ENCODE peak calls at places on chromosomes 6 and 20, in six cellular contexts. One of them, this sample, is unnamed.

GRCh38 chr6:163329991-163330390 is 84.5 kb upstream of the QKI start:
- DNase-seq in suprapubic skin: no peak
- DNase-seq in thoracic aorta: no peak
- DNase-seq in dorsolateral prefrontal cortex: no peak
- DNase-seq in IMR-90: no peak
- DNase-seq in AG04450: no peak
- DNase-seq in this sample: no peak

GRCh38 chr20:4012631-4013030 is 2.7 kb downstream of the RNF24 start:
- DNase-seq in suprapubic skin: no peak
- DNase-seq in thoracic aorta: no peak
- DNase-seq in dorsolateral prefrontal cortex: no peak
- DNase-seq in IMR-90: peak
- DNase-seq in AG04450: peak
- DNase-seq in this sample: no peak

GRCh38 chr6:158669145-158670035 is 19.5 kb downstream of the SYTL3 start:
- DNase-seq in suprapubic skin: no peak
- DNase-seq in thoracic aorta: no peak
- DNase-seq in dorsolateral prefrontal cortex: no peak
- DNase-seq in IMR-90: peak
- DNase-seq in AG04450: no peak
- DNase-seq in this sample: no peak

GRCh38 chr20:5539656-5540055 is 210.5 kb upstream of the SHLD1 start:
- DNase-seq in suprapubic skin: no peak
- DNase-seq in thoracic aorta: no peak
- DNase-seq in dorsolateral prefrontal cortex: no peak
- DNase-seq in IMR-90: no peak
- DNase-seq in AG04450: no peak
- DNase-seq in this sample: no peak

GRCh38 chr6:151389640-151390275 is 1.6 kb downstream of the ZBTB2 start:
- DNase-seq in suprapubic skin: peak
- DNase-seq in thoracic aorta: peak
- DNase-seq in dorsolateral prefrontal cortex: peak
- DNase-seq in IMR-90: peak
- DNase-seq in AG04450: no peak
- DNase-seq in this sample: peak

GRCh38 chr20:45419188-45420091 is 3.5 kb downstream of the PIGT start:
- DNase-seq in suprapubic skin: peak
- DNase-seq in thoracic aorta: no peak
- DNase-seq in dorsolateral prefrontal cortex: no peak
- DNase-seq in IMR-90: peak
- DNase-seq in AG04450: peak
- DNase-seq in this sample: peak

GRCh38 chr6:134503542-134504281 is 185.8 kb upstream of the SGK1 start:
- DNase-seq in suprapubic skin: no peak
- DNase-seq in thoracic aorta: no peak
- DNase-seq in dorsolateral prefrontal cortex: no peak
- DNase-seq in IMR-90: no peak
- DNase-seq in AG04450: no peak
- DNase-seq in this sample: no peak

GRCh38 chr6:119158057-119158848 is 79.8 kb upstream of the FAM184A start:
- DNase-seq in suprapubic skin: peak
- DNase-seq in thoracic aorta: no peak
- DNase-seq in dorsolateral prefrontal cortex: no peak
- DNase-seq in IMR-90: peak
- DNase-seq in AG04450: no peak
- DNase-seq in this sample: peak

GRCh38 chr20:10636326-10636818 is 37.4 kb downstream of the JAG1 start:
- DNase-seq in suprapubic skin: no peak
- DNase-seq in thoracic aorta: no peak
- DNase-seq in dorsolateral prefrontal cortex: no peak
- DNase-seq in IMR-90: peak
- DNase-seq in AG04450: peak
- DNase-seq in this sample: no peak

GRCh38 chr20:23658989-23659609 is 21.3 kb upstream of the CST3 start:
- DNase-seq in suprapubic skin: no peak
- DNase-seq in thoracic aorta: no peak
- DNase-seq in dorsolateral prefrontal cortex: no peak
- DNase-seq in IMR-90: no peak
- DNase-seq in AG04450: no peak
- DNase-seq in this sample: no peak

GRCh38 chr6:138945354-138945753 is 42.7 kb downstream of the REPS1 start:
- DNase-seq in suprapubic skin: no peak
- DNase-seq in thoracic aorta: no peak
- DNase-seq in dorsolateral prefrontal cortex: no peak
- DNase-seq in IMR-90: no peak
- DNase-seq in AG04450: no peak
- DNase-seq in this sample: no peak

GRCh38 chr6:75419980-75420379 is 73.6 kb downstream of the FILIP1 start:
- DNase-seq in suprapubic skin: no peak
- DNase-seq in thoracic aorta: no peak
- DNase-seq in dorsolateral prefrontal cortex: no peak
- DNase-seq in IMR-90: no peak
- DNase-seq in AG04450: no peak
- DNase-seq in this sample: no peak

GRCh38 chr20:15812696-15813095 is 760.6 kb downstream of the KIF16B start:
- DNase-seq in suprapubic skin: no peak
- DNase-seq in thoracic aorta: no peak
- DNase-seq in dorsolateral prefrontal cortex: no peak
- DNase-seq in IMR-90: no peak
- DNase-seq in AG04450: no peak
- DNase-seq in this sample: no peak

GRCh38 chr6:20684474-20684873 is 150.2 kb downstream of the CDKAL1 start:
- DNase-seq in suprapubic skin: no peak
- DNase-seq in thoracic aorta: no peak
- DNase-seq in dorsolateral prefrontal cortex: no peak
- DNase-seq in IMR-90: no peak
- DNase-seq in AG04450: no peak
- DNase-seq in this sample: no peak

GRCh38 chr6:121723623-121724022 is 288.2 kb downstream of the GJA1 start:
- DNase-seq in suprapubic skin: no peak
- DNase-seq in thoracic aorta: no peak
- DNase-seq in dorsolateral prefrontal cortex: no peak
- DNase-seq in IMR-90: no peak
- DNase-seq in AG04450: no peak
- DNase-seq in this sample: no peak

GRCh38 chr20:51752343-51752951 is 15.7 kb downstream of the ATP9A start:
- DNase-seq in suprapubic skin: no peak
- DNase-seq in thoracic aorta: no peak
- DNase-seq in dorsolateral prefrontal cortex: no peak
- DNase-seq in IMR-90: peak
- DNase-seq in AG04450: peak
- DNase-seq in this sample: no peak

GRCh38 chr6:21747441-21747840 is 153.9 kb downstream of the SOX4 start:
- DNase-seq in suprapubic skin: no peak
- DNase-seq in thoracic aorta: no peak
- DNase-seq in dorsolateral prefrontal cortex: no peak
- DNase-seq in IMR-90: no peak
- DNase-seq in AG04450: no peak
- DNase-seq in this sample: no peak

GRCh38 chr6:122130026-122130348 is 269.5 kb upstream of the HSF2 start:
- DNase-seq in suprapubic skin: no peak
- DNase-seq in thoracic aorta: no peak
- DNase-seq in dorsolateral prefrontal cortex: no peak
- DNase-seq in IMR-90: no peak
- DNase-seq in AG04450: no peak
- DNase-seq in this sample: no peak

GRCh38 chr20:6679086-6679485 is 88.4 kb upstream of the BMP2 start:
- DNase-seq in suprapubic skin: no peak
- DNase-seq in thoracic aorta: no peak
- DNase-seq in dorsolateral prefrontal cortex: no peak
- DNase-seq in IMR-90: no peak
- DNase-seq in AG04450: no peak
- DNase-seq in this sample: no peak

GRCh38 chr6:160190974-160191373 is 67.6 kb downstream of the SLC22A2 start:
- DNase-seq in suprapubic skin: no peak
- DNase-seq in thoracic aorta: no peak
- DNase-seq in dorsolateral prefrontal cortex: no peak
- DNase-seq in IMR-90: no peak
- DNase-seq in AG04450: no peak
- DNase-seq in this sample: no peak

GRCh38 chr6:105135056-105135455 is 44.8 kb downstream of the POPDC3 start:
- DNase-seq in suprapubic skin: no peak
- DNase-seq in thoracic aorta: no peak
- DNase-seq in dorsolateral prefrontal cortex: no peak
- DNase-seq in IMR-90: peak
- DNase-seq in AG04450: no peak
- DNase-seq in this sample: no peak

GRCh38 chr20:17503501-17504325 is 27.5 kb downstream of the BFSP1 start:
- DNase-seq in suprapubic skin: no peak
- DNase-seq in thoracic aorta: no peak
- DNase-seq in dorsolateral prefrontal cortex: no peak
- DNase-seq in IMR-90: no peak
- DNase-seq in AG04450: no peak
- DNase-seq in this sample: no peak

GRCh38 chr6:67914419-67914818 is 720.7 kb upstream of the ADGRB3 start:
- DNase-seq in suprapubic skin: no peak
- DNase-seq in thoracic aorta: no peak
- DNase-seq in dorsolateral prefrontal cortex: no peak
- DNase-seq in IMR-90: no peak
- DNase-seq in AG04450: no peak
- DNase-seq in this sample: no peak

GRCh38 chr6:100775667-100776066 is 105.5 kb downstream of the ASCC3 start:
- DNase-seq in suprapubic skin: no peak
- DNase-seq in thoracic aorta: no peak
- DNase-seq in dorsolateral prefrontal cortex: no peak
- DNase-seq in IMR-90: no peak
- DNase-seq in AG04450: no peak
- DNase-seq in this sample: no peak

GRCh38 chr6:39803872-39804271 is 11.7 kb downstream of the DAAM2 start:
- DNase-seq in suprapubic skin: peak
- DNase-seq in thoracic aorta: no peak
- DNase-seq in dorsolateral prefrontal cortex: no peak
- DNase-seq in IMR-90: no peak
- DNase-seq in AG04450: no peak
- DNase-seq in this sample: no peak
- H3K27ac ChIP-seq in suprapubic skin: no peak
- H3K27ac ChIP-seq in thoracic aorta: peak
- H3K27ac ChIP-seq in dorsolateral prefrontal cortex: peak
- H3K27ac ChIP-seq in IMR-90: no peak
- H3K27ac ChIP-seq in AG04450: no peak
- H3K27ac ChIP-seq in this sample: peak

DNA sequence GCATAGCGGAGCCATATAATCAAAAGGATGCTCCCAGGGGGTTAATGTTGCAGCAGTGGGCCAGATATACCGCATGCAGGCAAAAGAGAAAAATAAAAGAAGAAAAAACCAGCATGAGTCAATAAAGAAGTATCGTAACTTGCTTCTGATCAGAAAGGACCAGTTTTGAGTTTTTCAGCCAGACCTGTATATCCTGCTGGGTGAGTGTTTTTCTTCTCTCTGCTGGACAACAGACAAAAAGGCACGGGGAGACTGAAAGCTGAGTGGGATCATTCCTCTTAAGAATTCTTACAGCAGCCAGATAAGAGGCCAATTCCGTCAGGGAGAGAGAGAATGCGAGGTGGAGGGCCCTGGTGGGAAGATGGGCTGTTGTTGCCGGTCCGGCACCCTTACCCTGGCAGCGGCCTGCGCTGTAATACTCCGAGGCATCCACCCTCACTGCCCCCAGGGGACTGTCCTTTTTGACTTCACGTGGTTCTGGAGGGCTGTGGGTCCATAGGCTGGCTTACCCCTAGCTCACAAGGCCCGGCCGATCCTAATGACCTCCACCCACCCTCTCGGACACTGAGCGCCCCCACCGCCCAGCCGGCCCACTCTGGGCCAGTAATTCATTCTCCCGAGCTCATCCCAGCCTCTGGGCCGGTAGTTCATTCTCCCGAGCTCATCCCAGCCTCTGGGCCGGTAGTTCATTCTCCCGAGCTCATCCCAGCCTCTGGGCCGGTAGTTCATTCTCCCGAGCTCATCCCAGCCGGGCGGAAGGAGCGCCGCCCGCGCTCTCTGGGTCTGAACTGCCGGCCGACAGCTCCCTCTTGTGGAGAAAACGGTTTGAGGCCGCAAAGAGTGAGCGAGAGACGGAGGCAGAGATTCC is 118.4 kb upstream of the SIRPA start:
- DNase-seq in suprapubic skin: peak
- DNase-seq in thoracic aorta: peak
- DNase-seq in dorsolateral prefrontal cortex: peak
- DNase-seq in IMR-90: peak
- DNase-seq in AG04450: peak
- DNase-seq in this sample: peak
- H3K27ac ChIP-seq in suprapubic skin: no peak
- H3K27ac ChIP-seq in thoracic aorta: no peak
- H3K27ac ChIP-seq in dorsolateral prefrontal cortex: peak
- H3K27ac ChIP-seq in IMR-90: peak
- H3K27ac ChIP-seq in AG04450: peak
- H3K27ac ChIP-seq in this sample: peak

GRCh38 chr6:6588064-6588923 is at the start of gene LY86:
- DNase-seq in suprapubic skin: no peak
- DNase-seq in thoracic aorta: no peak
- DNase-seq in dorsolateral prefrontal cortex: peak
- DNase-seq in IMR-90: no peak
- DNase-seq in AG04450: no peak
- DNase-seq in this sample: no peak
- H3K27ac ChIP-seq in suprapubic skin: no peak
- H3K27ac ChIP-seq in thoracic aorta: no peak
- H3K27ac ChIP-seq in dorsolateral prefrontal cortex: peak
- H3K27ac ChIP-seq in IMR-90: no peak
- H3K27ac ChIP-seq in AG04450: no peak
- H3K27ac ChIP-seq in this sample: no peak

DNA sequence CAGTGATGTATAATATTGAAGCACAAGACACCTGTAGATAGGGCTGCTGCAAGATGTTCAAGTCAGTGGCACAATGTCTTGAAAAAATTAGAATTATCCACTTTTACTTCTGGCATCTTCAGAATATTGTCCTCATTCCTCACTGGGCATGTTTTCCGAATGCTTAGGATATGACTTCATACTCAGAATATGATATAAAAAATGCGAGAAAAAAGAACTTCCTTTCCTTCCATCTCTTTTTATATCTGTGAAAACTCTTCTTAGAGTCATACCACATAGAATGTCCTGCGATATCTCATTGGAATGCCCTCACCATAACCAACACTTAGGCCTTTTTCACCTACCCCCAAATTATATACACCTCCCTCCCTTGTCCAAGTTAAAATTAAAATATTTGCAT is 4.6 kb downstream of the MAS1L start:
- DNase-seq in suprapubic skin: no peak
- DNase-seq in thoracic aorta: no peak
- DNase-seq in dorsolateral prefrontal cortex: no peak
- DNase-seq in IMR-90: no peak
- DNase-seq in AG04450: no peak
- DNase-seq in this sample: no peak
- H3K27ac ChIP-seq in suprapubic skin: no peak
- H3K27ac ChIP-seq in thoracic aorta: no peak
- H3K27ac ChIP-seq in dorsolateral prefrontal cortex: no peak
- H3K27ac ChIP-seq in IMR-90: no peak
- H3K27ac ChIP-seq in AG04450: no peak
- H3K27ac ChIP-seq in this sample: no peak

This sample was measured in tibial artery.